ENCODE peak calls at places on chromosomes 11 and 22, in six cellular contexts. D is mammary epithelial cell; K is prostate gland; N is CD8-positive, alpha-beta T cell; I is transverse colon; H is Peyer's patch. E is an unnamed sample.

GRCh38 chr22:35275580-35275979 is 18.3 kb downstream of the HMGXB4 start:
- DNase-seq in H (no peak), K (no peak), D (peak), N (no peak), I (no peak), E (peak)

GRCh38 chr11:1532606-1533341 is 39.3 kb downstream of the DUSP8 start:
- DNase-seq in D (peak), I (no peak), K (no peak), N (no peak), H (no peak), E (peak)

GRCh38 chr11:48193876-48194275 is 22.7 kb upstream of the OR4B1 start:
- DNase-seq in N (no peak), K (no peak), H (no peak), D (peak), I (no peak), E (peak)

GRCh38 chr11:11608783-11609232 is 13.0 kb downstream of the GALNT18 start:
- DNase-seq in H (no peak), I (no peak), N (no peak), K (no peak), D (peak), E (peak)

GRCh38 chr22:33919591-33920501 is at the start of gene LARGE1:
- DNase-seq in D (peak), I (peak), H (peak), K (peak), N (no peak), E (peak)

GRCh38 chr22:46462726-46463371 is 74.6 kb downstream of the CELSR1 start:
- DNase-seq in K (no peak), N (no peak), D (peak), I (no peak), H (no peak), E (peak)

GRCh38 chr11:125593113-125593761 is 585 bp downstream of the STT3A start:
- DNase-seq in D (peak), I (peak), K (peak), N (no peak), H (no peak), E (peak)

GRCh38 chr11:59212744-59213573 is at the start of gene MPEG1:
- DNase-seq in N (no peak), I (no peak), D (no peak), H (no peak), K (no peak), E (no peak)

GRCh38 chr22:21960200-21961126 is 7.8 kb upstream of the PPM1F start:
- DNase-seq in I (no peak), N (no peak), D (no peak), H (no peak), K (no peak), E (no peak)

GRCh38 chr11:69915501-69916250 is 96.5 kb upstream of the FGF3 start:
- DNase-seq in D (peak), I (peak), H (peak), N (no peak), K (peak), E (peak)

GRCh38 chr11:12232819-12233601 is 122.6 kb downstream of the MICAL2 start:
- DNase-seq in K (no peak), D (peak), H (no peak), I (no peak), N (no peak), E (peak)

GRCh38 chr22:43113516-43114251 is 3.1 kb downstream of the BIK start:
- DNase-seq in N (no peak), D (no peak), I (peak), H (no peak), K (peak), E (no peak)
- H3K4me3 ChIP-seq in N (no peak), D (no peak), I (no peak), H (no peak), K (peak), E (no peak)

DNA sequence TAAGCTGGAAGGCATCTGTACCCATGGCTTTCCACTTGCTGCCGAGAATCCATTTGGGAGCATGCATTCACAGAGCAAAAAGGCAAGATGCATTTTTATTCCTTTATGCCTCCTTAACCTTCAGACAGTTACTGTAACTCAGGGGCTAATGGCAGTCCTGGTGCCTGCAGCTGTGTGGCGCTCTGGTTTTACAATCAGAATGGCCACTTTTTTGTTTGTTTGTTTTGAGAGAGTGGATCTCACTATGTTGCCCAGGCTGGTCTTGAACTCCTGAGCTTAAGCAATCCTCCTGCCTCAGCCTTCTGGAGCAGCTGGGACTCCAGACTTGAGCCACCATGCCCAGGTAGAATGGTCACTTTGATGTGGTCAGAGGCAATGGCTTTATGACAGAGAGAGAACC is 101.8 kb downstream of the NAV2 start:
- DNase-seq in H (no peak), K (no peak), D (no peak), N (no peak), I (no peak), E (no peak)
- TF ChIP-seq CTCF in H (no peak), K (no peak), D (peak), N (no peak), I (no peak), E (peak)

GRCh38 chr11:14549891-14550290 is 29.7 kb upstream of the PSMA1 start:
- DNase-seq in D (no peak), N (no peak), K (no peak), I (no peak), H (no peak), E (no peak)
- H3K4me3 ChIP-seq in D (no peak), N (no peak), K (no peak), I (no peak), H (no peak), E (no peak)

GRCh38 chr11:76656571-76657081 is 13.9 kb downstream of the LRRC32 start:
- DNase-seq in K (no peak), D (no peak), N (no peak), I (no peak), H (peak), E (no peak)
- TF ChIP-seq CTCF in K (no peak), D (no peak), N (no peak), I (no peak), H (no peak), E (no peak)

DNA sequence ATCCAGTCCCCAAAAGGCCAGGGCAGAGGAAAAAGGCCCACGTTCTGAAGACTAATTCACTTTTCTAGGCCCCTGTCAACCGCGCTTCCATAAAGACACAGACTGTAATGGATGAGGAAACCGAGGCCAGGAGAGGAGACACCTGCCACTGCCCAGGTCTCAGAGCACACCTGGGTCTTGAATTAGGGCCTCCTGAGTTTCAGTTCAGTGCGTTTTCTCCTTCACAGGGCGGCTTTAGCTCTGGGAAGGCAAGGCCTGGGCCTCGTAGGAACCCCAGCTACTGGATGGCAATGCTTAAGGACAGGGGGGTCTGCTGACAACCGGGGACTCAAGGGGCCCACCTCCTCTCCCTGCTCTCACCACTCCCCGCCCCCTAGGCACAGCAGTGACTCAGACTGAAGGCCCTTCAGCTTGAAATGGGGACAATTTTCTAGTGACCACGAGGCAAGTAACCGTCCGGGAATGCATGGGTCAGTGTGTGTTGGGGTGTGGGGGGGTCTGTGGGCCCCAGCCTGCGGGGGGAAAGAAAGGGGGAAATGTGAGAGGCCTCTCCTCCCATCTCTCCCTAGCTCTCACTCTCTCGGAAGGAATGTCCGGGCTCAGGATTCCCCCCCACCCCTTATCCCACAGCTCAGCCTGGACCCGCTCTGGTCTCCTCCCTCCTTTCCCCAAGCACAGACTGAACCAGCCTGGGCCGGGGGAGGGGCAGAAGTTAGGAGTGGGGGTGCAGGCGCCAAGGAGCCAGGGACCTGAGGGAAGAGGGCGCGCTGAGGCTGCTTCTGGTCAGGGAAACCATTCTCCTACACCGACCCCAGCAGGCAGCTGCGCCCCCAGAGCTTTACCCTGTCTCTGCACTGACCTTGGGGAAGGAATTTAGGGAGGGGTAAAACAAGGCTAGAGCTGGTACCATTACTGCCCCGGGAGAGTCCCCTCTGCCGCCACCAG is 17.2 kb downstream of the CREB3L1 start:
- DNase-seq in N (no peak), I (no peak), D (no peak), H (no peak), K (no peak), E (peak)
- H3K4me3 ChIP-seq in N (peak), I (peak), D (peak), H (peak), K (peak), E (peak)

GRCh38 chr22:38866399-38867123 is 5.5 kb downstream of the CBX6 start:
- DNase-seq in K (no peak), I (no peak), D (no peak), H (no peak), N (no peak), E (no peak)
- TF ChIP-seq CTCF in K (no peak), I (no peak), D (no peak), H (no peak), N (no peak), E (no peak)

DNA sequence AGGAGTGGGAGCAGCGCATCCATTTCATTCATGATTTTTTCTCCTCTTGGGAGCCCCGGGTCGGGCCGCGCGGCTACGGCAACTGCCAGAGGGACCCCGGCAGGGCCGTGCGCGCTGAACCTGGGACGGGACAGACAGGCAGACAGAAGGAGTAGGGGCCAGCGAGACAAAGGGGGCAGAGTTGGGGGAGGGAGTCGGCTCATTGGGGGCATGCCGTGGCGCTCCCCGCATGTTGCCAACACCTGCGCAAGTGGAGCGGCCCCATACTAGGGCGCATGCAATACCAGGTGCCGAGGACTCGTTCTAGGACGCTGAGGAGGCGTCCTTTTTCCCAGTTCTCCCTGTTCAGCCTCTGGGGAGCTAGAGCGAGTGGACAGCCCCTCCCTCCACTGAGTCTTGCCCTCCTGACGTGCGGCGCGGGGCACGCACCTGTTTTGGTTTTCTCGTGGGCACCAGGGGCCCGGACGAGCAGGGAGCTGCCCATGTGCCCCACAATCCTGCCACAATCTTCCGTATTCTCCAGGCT is 531 bp upstream of the PTPN5 start:
- DNase-seq in D (peak), I (no peak), N (no peak), K (no peak), H (no peak), E (no peak)
- H3K4me3 ChIP-seq in D (no peak), I (no peak), N (no peak), K (peak), H (peak), E (no peak)

GRCh38 chr11:72591023-72591422 is 83.2 kb downstream of the PDE2A start:
- DNase-seq in K (no peak), D (no peak), N (no peak), H (no peak), I (no peak), E (no peak)

GRCh38 chr11:72591785-72592490 is 82.3 kb downstream of the PDE2A start:
- DNase-seq in I (no peak), H (no peak), N (peak), K (no peak), D (no peak), E (no peak)

GRCh38 chr11:72587696-72588095 is 86.5 kb downstream of the PDE2A start:
- DNase-seq in N (no peak), D (no peak), I (no peak), K (no peak), H (peak), E (no peak)

GRCh38 chr11:72588656-72589410 is 85.4 kb downstream of the PDE2A start:
- DNase-seq in K (no peak), H (peak), I (no peak), D (no peak), N (no peak), E (no peak)

GRCh38 chr11:72589802-72590761 is 84.1 kb downstream of the PDE2A start:
- DNase-seq in K (no peak), D (no peak), H (peak), N (peak), I (peak), E (peak)
- TF ChIP-seq CTCF in K (no peak), D (peak), H (peak), N (peak), I (peak), E (peak)

E was measured in AG10803.